ENCODE peak calls at places on chromosomes 7 and 10, in seven cellular contexts. O is neural progenitor cell; W is neural crest cell; L is HCT116; K is stromal cell of bone marrow; Z is head of caudate nucleus; S is stimulated activated CD4-positive, alpha-beta T cell treated with anti-CD3 and anti-CD28 coated beads, TNF-alpha, amount 100 ng/mL, for 24 hours. U is an unnamed sample.

GRCh38 chr10:60818134-60818770 is 40.0 kb downstream of the CDK1 start:
- DNase-seq in O (no peak), W (no peak), L (no peak), K (peak; percentile 74), Z (no peak), S (no peak), U (no peak)

GRCh38 chr10:76038696-76039095 is 607.3 kb downstream of the LRMDA start:
- DNase-seq in O (no peak), W (no peak), L (no peak), K (no peak), Z (no peak), S (no peak), U (no peak)

GRCh38 chr10:69352569-69353264 is 64.0 kb downstream of the TACR2 start:
- DNase-seq in O (no peak), W (no peak), L (no peak), K (no peak), Z (no peak), S (no peak), U (no peak)

GRCh38 chr10:4069491-4069890 is 284.5 kb upstream of the KLF6 start:
- DNase-seq in O (no peak), W (no peak), L (no peak), K (no peak), Z (no peak), S (no peak), U (no peak)

GRCh38 chr7:148695953-148696352 is 2.8 kb upstream of the CUL1 start:
- DNase-seq in O (no peak), W (no peak), L (no peak), K (no peak), Z (no peak), S (no peak), U (no peak)

GRCh38 chr7:23298141-23298851 is 843 bp upstream of the MALSU1 start:
- DNase-seq in O (no peak), W (no peak), L (no peak), K (no peak), Z (no peak), S (no peak), U (peak; percentile 48)

GRCh38 chr10:60591119-60591518 is 187.2 kb upstream of the CDK1 start:
- DNase-seq in O (no peak), W (no peak), L (no peak), K (no peak), Z (no peak), S (no peak), U (no peak)

GRCh38 chr10:61779950-61780659 is 117.4 kb downstream of the CABCOCO1 start:
- DNase-seq in O (no peak), W (no peak), L (no peak), K (peak; percentile 92), Z (no peak), S (no peak), U (no peak)

GRCh38 chr7:120993575-120994191 is 5.2 kb downstream of the CPED1 start:
- DNase-seq in O (no peak), W (no peak), L (no peak), K (no peak), Z (no peak), S (no peak), U (no peak)

GRCh38 chr10:6537704-6538103 is 42.4 kb downstream of the PRKCQ start:
- DNase-seq in O (no peak), W (no peak), L (no peak), K (no peak), Z (no peak), S (no peak), U (no peak)

GRCh38 chr7:100694196-100694745 is at the start of gene GIGYF1:
- DNase-seq in O (peak; percentile 89), W (peak; percentile 58), L (no peak), K (no peak), Z (peak; percentile 67), S (peak; percentile 37), U (peak; percentile 70)

GRCh38 chr7:74000489-74001149 is 27.4 kb upstream of the ELN start:
- DNase-seq in O (no peak), W (no peak), L (no peak), K (no peak), Z (no peak), S (no peak), U (no peak)

GRCh38 chr10:46245381-46245900 is 41.4 kb upstream of the ANTXRL start:
- DNase-seq in O (no peak), W (no peak), L (no peak), K (no peak), Z (no peak), S (no peak), U (no peak)

GRCh38 chr7:80837345-80837744 is 81.5 kb downstream of the SEMA3C start:
- DNase-seq in O (no peak), W (no peak), L (no peak), K (no peak), Z (no peak), S (no peak), U (no peak)

GRCh38 chr10:35135861-35136260 is 9.2 kb downstream of the CREM start:
- DNase-seq in O (no peak), W (no peak), L (no peak), K (no peak), Z (no peak), S (no peak), U (no peak)

GRCh38 chr7:5222861-5223411 is 32.9 kb downstream of the WIPI2 start:
- DNase-seq in O (peak; percentile 43), W (no peak), L (no peak), K (no peak), Z (no peak), S (no peak), U (no peak)

GRCh38 chr10:114754445-114755320 is 66.9 kb upstream of the FHIP2A start:
- DNase-seq in O (no peak), W (no peak), L (peak; percentile 78), K (no peak), Z (no peak), S (no peak), U (no peak)

GRCh38 chr10:124597677-124598165 is 136.1 kb downstream of the LHPP start:
- DNase-seq in O (no peak), W (no peak), L (no peak), K (no peak), Z (no peak), S (no peak), U (no peak)

GRCh38 chr7:123673752-123674398 is 18.2 kb downstream of the LMOD2 start:
- DNase-seq in O (no peak), W (no peak), L (no peak), K (no peak), Z (no peak), S (no peak), U (no peak)

GRCh38 chr10:118543714-118544400 is 51.6 kb downstream of the PRLHR start:
- DNase-seq in O (peak; percentile 68), W (peak; percentile 21), L (peak; percentile 63), K (no peak), Z (no peak), S (peak; percentile 9), U (peak; percentile 66)

GRCh38 chr10:129963076-129963830 is 821 bp downstream of the EBF3 start:
- DNase-seq in O (peak; percentile 78), W (no peak), L (no peak), K (no peak), Z (peak; percentile 11), S (no peak), U (no peak)

GRCh38 chr7:45595809-45596664 is 21.9 kb downstream of the ADCY1 start:
- DNase-seq in O (no peak), W (no peak), L (no peak), K (no peak), Z (no peak), S (no peak), U (no peak)

GRCh38 chr7:137881607-137882260 is 35.0 kb upstream of the DGKI start:
- DNase-seq in O (no peak), W (no peak), L (no peak), K (no peak), Z (no peak), S (no peak), U (no peak)

GRCh38 chr7:86908948-86909347 is 150.5 kb downstream of the ELAPOR2 start:
- DNase-seq in O (peak; percentile 14), W (no peak), L (no peak), K (no peak), Z (no peak), S (no peak), U (no peak)

GRCh38 chr7:70595741-70596574 is 536.0 kb upstream of the GALNT17 start:
- DNase-seq in O (peak; percentile 80), W (no peak), L (no peak), K (no peak), Z (peak; percentile 54), S (no peak), U (peak; percentile 61)

GRCh38 chr10:132591166-132591971 is 53.8 kb downstream of the INPP5A start:
- DNase-seq in O (no peak), W (no peak), L (no peak), K (peak; percentile 41), Z (no peak), S (no peak), U (peak; percentile 34)

GRCh38 chr10:74932648-74933047 is 106.2 kb downstream of the KAT6B start:
- DNase-seq in O (no peak), W (no peak), L (no peak), K (no peak), Z (peak; percentile 43), S (no peak), U (no peak)

GRCh38 chr7:13448243-13448642 is 541.2 kb downstream of the ETV1 start:
- DNase-seq in O (no peak), W (no peak), L (no peak), K (no peak), Z (no peak), S (no peak), U (no peak)

GRCh38 chr7:142030294-142030693 is 34.6 kb downstream of the MGAM start:
- DNase-seq in O (peak; percentile 7), W (no peak), L (no peak), K (peak; percentile 27), Z (no peak), S (no peak), U (no peak)

GRCh38 chr10:120422459-120422858 is 34.6 kb upstream of the PLPP4 start:
- DNase-seq in O (no peak), W (no peak), L (no peak), K (peak; percentile 74), Z (no peak), S (no peak), U (no peak)

GRCh38 chr7:148318838-148319237 is 271.7 kb upstream of the C7orf33 start:
- DNase-seq in O (no peak), W (no peak), L (no peak), K (no peak), Z (no peak), S (no peak), U (no peak)

GRCh38 chr7:66937940-66938339 is 16.9 kb downstream of the TMEM248 start:
- DNase-seq in O (no peak), W (no peak), L (no peak), K (no peak), Z (no peak), S (no peak), U (no peak)

GRCh38 chr10:106897631-106898161 is 266.8 kb downstream of the SORCS1 start:
- DNase-seq in O (no peak), W (no peak), L (no peak), K (no peak), Z (no peak), S (no peak), U (no peak)

GRCh38 chr7:156993021-156993924 is 17.2 kb downstream of the MNX1 start:
- DNase-seq in O (no peak), W (no peak), L (no peak), K (no peak), Z (no peak), S (no peak), U (no peak)

GRCh38 chr7:121020652-121021051 is 32.1 kb downstream of the CPED1 start:
- DNase-seq in O (no peak), W (no peak), L (no peak), K (peak; percentile 58), Z (no peak), S (no peak), U (no peak)

U was measured in WERI-Rb-1.